ENCODE peak calls at places on chromosomes 11 and 22, in four cellular contexts. S is HCT116, D is thyroid gland, O is vagina. E is an unnamed sample.

GRCh38 chr22:39703890-39704658 is 133.5 kb downstream of the CACNA1I start:
- DNase-seq in O (no peak), D (no peak), S (no peak), E (no peak)

GRCh38 chr11:62402226-62402625 is 16.6 kb upstream of the SCGB1A1 start:
- DNase-seq in S (no peak), O (no peak), D (peak; percentile 11), E (peak; percentile 74)

GRCh38 chr11:114297806-114298700 is 1.9 kb downstream of the NNMT start:
- DNase-seq in O (no peak), D (no peak), S (no peak), E (no peak)

GRCh38 chr11:2763939-2764338 is 64.1 kb upstream of the KCNQ1OT1 start:
- DNase-seq in O (no peak), D (no peak), S (no peak), E (no peak)

GRCh38 chr11:117749541-117749910 is 47.5 kb downstream of the DSCAML1 start:
- DNase-seq in S (no peak), D (peak; percentile 31), O (no peak), E (peak; percentile 19)

GRCh38 chr11:57480409-57481137 is 20.2 kb downstream of the RTN4RL2 start:
- DNase-seq in S (no peak), D (peak; percentile 68), O (no peak), E (peak; percentile 49)

GRCh38 chr11:118746988-118747585 is 43.9 kb downstream of the DDX6 start:
- DNase-seq in D (no peak), S (no peak), O (no peak), E (no peak)

GRCh38 chr11:74820763-74821162 is 72.1 kb downstream of the RNF169 start:
- DNase-seq in D (no peak), O (no peak), S (no peak), E (no peak)

GRCh38 chr11:76666830-76667229 is 3.7 kb downstream of the LRRC32 start:
- DNase-seq in S (no peak), D (no peak), O (no peak), E (peak; percentile 12)

GRCh38 chr11:126719740-126720139 is 280.8 kb downstream of the KIRREL3 start:
- DNase-seq in O (no peak), S (no peak), D (no peak), E (no peak)

GRCh38 chr11:38547464-38547863 is 1949.4 kb upstream of the RAG2 start:
- DNase-seq in O (no peak), S (no peak), D (no peak), E (no peak)

GRCh38 chr11:72534859-72535547 is 100.7 kb upstream of the CLPB start:
- DNase-seq in D (peak; percentile 82), S (peak; percentile 10), O (no peak), E (no peak)

GRCh38 chr22:50059185-50059880 is 1.2 kb upstream of the TTLL8 start:
- DNase-seq in O (no peak), D (peak; percentile 25), S (no peak), E (no peak)

GRCh38 chr11:8102296-8102915 is 21.4 kb downstream of the TUB start:
- DNase-seq in O (no peak), D (no peak), S (no peak), E (no peak)

GRCh38 chr11:15776387-15776786 is 580.0 kb downstream of the SOX6 start:
- DNase-seq in S (no peak), O (no peak), D (no peak), E (no peak)

GRCh38 chr11:68037481-68038225 is 1.2 kb upstream of the TCIRG1 start:
- DNase-seq in D (peak; percentile 61), S (no peak), O (no peak), E (no peak)

GRCh38 chr11:122204206-122204605 is 88.2 kb upstream of the BLID start:
- DNase-seq in O (no peak), S (no peak), D (no peak), E (no peak)

GRCh38 chr11:123301696-123302400 is 106.8 kb upstream of the CLMP start:
- DNase-seq in S (peak; percentile 18), D (peak; percentile 81), O (no peak), E (peak; percentile 79)

GRCh38 chr11:43518407-43519165 is 159.9 kb downstream of the TTC17 start:
- DNase-seq in S (no peak), O (no peak), D (no peak), E (no peak)

GRCh38 chr11:68436985-68437926 is 23.3 kb upstream of the PPP6R3 start:
- DNase-seq in D (no peak), O (no peak), S (no peak), E (no peak)

GRCh38 chr11:10497371-10498021 is 42.4 kb downstream of the AMPD3 start:
- DNase-seq in S (no peak), D (no peak), O (no peak), E (peak; percentile 7)

GRCh38 chr11:27688076-27688475 is 12.2 kb downstream of the BDNF start:
- DNase-seq in S (no peak), O (no peak), D (no peak), E (no peak)

GRCh38 chr22:30969532-30970355 is 679 bp downstream of the TUG1 start:
- DNase-seq in O (no peak), D (peak; percentile 35), S (no peak), E (peak; percentile 64)

GRCh38 chr11:112789481-112789880 is 171.7 kb upstream of the NCAM1 start:
- DNase-seq in D (no peak), O (no peak), S (no peak), E (no peak)

GRCh38 chr11:80280737-80281136 is 839.9 kb upstream of the TENM4 start:
- DNase-seq in D (no peak), O (no peak), S (no peak), E (no peak)

GRCh38 chr11:91085985-91086384 is 863.1 kb upstream of the CHORDC1 start:
- DNase-seq in O (no peak), S (no peak), D (no peak), E (no peak)

GRCh38 chr11:44530413-44531115 is 34.9 kb upstream of the CD82 start:
- DNase-seq in D (no peak), S (no peak), O (no peak), E (no peak)

GRCh38 chr22:32662587-32662915 is 139.0 kb upstream of the TIMP3 start:
- DNase-seq in O (no peak), D (no peak), S (no peak), E (no peak)

GRCh38 chr11:80074837-80075236 is 634.0 kb upstream of the TENM4 start:
- DNase-seq in D (no peak), O (no peak), S (no peak), E (no peak)

GRCh38 chr11:32439488-32440210 is 4.3 kb upstream of the WT1 start:
- DNase-seq in O (no peak), D (no peak), S (no peak), E (no peak)

GRCh38 chr22:24392218-24392931 is 35.0 kb upstream of the ADORA2A start:
- DNase-seq in D (no peak), O (no peak), S (no peak), E (no peak)

GRCh38 chr11:3836903-3837302 is 3.9 kb downstream of the RHOG start:
- DNase-seq in D (no peak), S (no peak), O (no peak), E (peak; percentile 73)

GRCh38 chr11:117870176-117870952 is 6.1 kb downstream of the FXYD6 start:
- DNase-seq in S (no peak), O (peak; percentile 71), D (no peak), E (no peak)

GRCh38 chr11:1102221-1102971 is 27.7 kb downstream of the MUC2 start:
- DNase-seq in D (no peak), O (no peak), S (no peak), E (no peak)

GRCh38 chr11:123197711-123198110 is 2.7 kb upstream of the CLMP start:
- DNase-seq in O (no peak), S (no peak), D (no peak), E (no peak)

GRCh38 chr22:48425091-48425506 is 1402.6 kb downstream of the BRD1 start:
- DNase-seq in O (no peak), S (no peak), D (no peak), E (no peak)

GRCh38 chr11:125457814-125458343 is 38.2 kb downstream of the FEZ1 start:
- DNase-seq in O (peak; percentile 72), S (no peak), D (peak; percentile 12), E (no peak)

GRCh38 chr11:26287067-26287518 is 44.8 kb upstream of the ANO3 start:
- DNase-seq in D (no peak), O (no peak), S (no peak), E (no peak)
- H3K4me3 ChIP-seq in D (no peak overlapping the region), O (no peak overlapping the region), S (no peak overlapping the region), E (no peak overlapping the region)

GRCh38 chr11:12235945-12236743 is 125.8 kb downstream of the MICAL2 start:
- DNase-seq in D (no peak), O (no peak), S (peak; percentile 32), E (peak; percentile 56)
- H3K4me1 ChIP-seq in D (peaks cover 49% of the 10 kb centered on the region), O (peaks cover 9% of the 10 kb centered on the region), S (peaks cover 4% of the 10 kb centered on the region), E (peaks cover 3% of the 10 kb centered on the region)

GRCh38 chr11:93727985-93728791 is 13.1 kb downstream of the TAF1D start:
- DNase-seq in O (no peak), D (no peak), S (no peak), E (no peak)
- TF ChIP-seq POLR2A in O (no peak), D (no peak), S (no peak), E (no peak)

GRCh38 chr22:37660709-37661045 is 2.2 kb downstream of the PDXP start:
- DNase-seq in S (no peak), D (no peak), O (no peak), E (no peak)

GRCh38 chr22:37659066-37659896 is 758 bp downstream of the PDXP start:
- DNase-seq in O (no peak), D (peak; percentile 46), S (no peak), E (peak; percentile 87)

GRCh38 chr22:37661160-37661924 is 2.8 kb downstream of the PDXP start:
- DNase-seq in S (no peak), D (peak; percentile 46), O (no peak), E (no peak)

GRCh38 chr22:37658133-37659065 is at the start of gene PDXP:
- DNase-seq in D (peak; percentile 99), S (peak; percentile 100), O (peak; percentile 100), E (peak; percentile 100)

DNA sequence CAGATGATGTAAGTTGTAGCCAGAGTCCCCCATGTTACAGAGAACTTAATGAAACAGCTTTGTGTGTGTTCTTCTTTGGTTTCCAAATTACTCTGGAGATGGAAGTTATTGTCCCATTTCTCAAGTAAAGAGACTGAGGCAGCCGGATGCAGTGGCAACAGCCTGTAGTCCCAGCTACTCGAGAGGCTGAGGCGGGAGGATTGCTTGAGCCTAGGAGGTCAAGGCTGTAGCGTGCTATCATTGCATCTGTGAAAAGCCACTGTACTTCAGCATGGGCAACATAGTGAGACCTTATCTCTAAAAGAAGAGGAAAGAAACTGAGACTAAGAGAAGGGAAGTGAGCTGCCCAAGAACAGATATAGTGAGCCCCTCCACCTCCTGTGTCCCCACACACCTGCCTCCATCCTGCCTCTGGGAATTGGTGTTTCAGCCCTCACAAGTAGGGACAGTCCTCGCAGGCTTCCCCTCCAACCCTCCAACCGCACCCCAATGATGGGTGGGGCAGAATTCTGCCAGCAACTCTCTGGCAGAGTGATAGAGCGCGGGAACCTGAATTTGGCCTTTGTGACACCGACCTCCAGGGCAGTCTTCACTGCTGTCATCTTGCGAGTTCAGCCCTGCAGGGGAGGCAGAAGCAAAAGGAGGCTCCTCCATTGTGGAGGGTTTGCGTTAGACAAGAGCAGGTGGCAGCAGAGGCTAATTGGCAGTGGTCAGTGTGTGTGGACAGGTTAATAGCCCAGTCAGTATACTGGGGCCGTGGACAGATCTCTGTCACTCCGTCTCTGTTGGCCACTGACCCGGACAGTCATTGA is 1.6 kb downstream of the PDXP start:
- DNase-seq in D (no peak), S (no peak), O (no peak), E (no peak)
- H3K4me3 ChIP-seq in D (no peak overlapping the region), S (peak overlapping the region; percentile 93), O (peak overlapping the region; percentile 46), E (peak overlapping the region; percentile 72)

E was measured in Peyer's patch.